ENCODE peak calls at places on chromosomes 16 and 17, in five cellular contexts. One of them, this sample, is unnamed.

GRCh38 chr16:4625617-4626159 is 1.1 kb downstream of the MGRN1 start:
- DNase-seq in ascending aorta: no peak
- DNase-seq in OCI-LY7: no peak
- DNase-seq in SK-N-SH: no peak
- DNase-seq in fibroblast of pulmonary artery: no peak
- DNase-seq in this sample: no peak

GRCh38 chr17:82391496-82392066 is 20.0 kb downstream of the UTS2R start:
- DNase-seq in ascending aorta: no peak
- DNase-seq in OCI-LY7: no peak
- DNase-seq in SK-N-SH: no peak
- DNase-seq in fibroblast of pulmonary artery: no peak
- DNase-seq in this sample: no peak

GRCh38 chr16:87560428-87561199 is 41.7 kb upstream of the JPH3 start:
- DNase-seq in ascending aorta: no peak
- DNase-seq in OCI-LY7: peak
- DNase-seq in SK-N-SH: peak
- DNase-seq in fibroblast of pulmonary artery: no peak
- DNase-seq in this sample: no peak

GRCh38 chr17:20059728-20060188 is 50.6 kb downstream of the SPECC1 start:
- DNase-seq in ascending aorta: no peak
- DNase-seq in OCI-LY7: no peak
- DNase-seq in SK-N-SH: no peak
- DNase-seq in fibroblast of pulmonary artery: peak
- DNase-seq in this sample: no peak

GRCh38 chr17:18991531-18992315 is 12.8 kb downstream of the FAM83G start:
- DNase-seq in ascending aorta: no peak
- DNase-seq in OCI-LY7: no peak
- DNase-seq in SK-N-SH: no peak
- DNase-seq in fibroblast of pulmonary artery: no peak
- DNase-seq in this sample: no peak

GRCh38 chr17:28725166-28725659 is 820 bp downstream of the TLCD1 start:
- DNase-seq in ascending aorta: no peak
- DNase-seq in OCI-LY7: peak
- DNase-seq in SK-N-SH: no peak
- DNase-seq in fibroblast of pulmonary artery: peak
- DNase-seq in this sample: peak

GRCh38 chr17:17886253-17886652 is 49.5 kb upstream of the SREBF1 start:
- DNase-seq in ascending aorta: no peak
- DNase-seq in OCI-LY7: peak
- DNase-seq in SK-N-SH: no peak
- DNase-seq in fibroblast of pulmonary artery: no peak
- DNase-seq in this sample: no peak

GRCh38 chr16:55370762-55371482 is 46.9 kb downstream of the IRX6 start:
- DNase-seq in ascending aorta: peak
- DNase-seq in OCI-LY7: no peak
- DNase-seq in SK-N-SH: peak
- DNase-seq in fibroblast of pulmonary artery: peak
- DNase-seq in this sample: no peak

GRCh38 chr16:27495191-27495590 is 54.5 kb downstream of the GTF3C1 start:
- DNase-seq in ascending aorta: no peak
- DNase-seq in OCI-LY7: no peak
- DNase-seq in SK-N-SH: no peak
- DNase-seq in fibroblast of pulmonary artery: peak
- DNase-seq in this sample: no peak

GRCh38 chr16:88264641-88265285 is 118.0 kb upstream of the ZNF469 start:
- DNase-seq in ascending aorta: peak
- DNase-seq in OCI-LY7: no peak
- DNase-seq in SK-N-SH: no peak
- DNase-seq in fibroblast of pulmonary artery: peak
- DNase-seq in this sample: peak

GRCh38 chr17:20154601-20155000 is 145.4 kb downstream of the SPECC1 start:
- DNase-seq in ascending aorta: no peak
- DNase-seq in OCI-LY7: no peak
- DNase-seq in SK-N-SH: no peak
- DNase-seq in fibroblast of pulmonary artery: no peak
- DNase-seq in this sample: no peak

GRCh38 chr16:543301-544164 is 16.0 kb downstream of the CAPN15 start:
- DNase-seq in ascending aorta: no peak
- DNase-seq in OCI-LY7: no peak
- DNase-seq in SK-N-SH: peak
- DNase-seq in fibroblast of pulmonary artery: no peak
- DNase-seq in this sample: no peak

GRCh38 chr16:27181020-27181419 is 22.3 kb upstream of the KDM8 start:
- DNase-seq in ascending aorta: no peak
- DNase-seq in OCI-LY7: peak
- DNase-seq in SK-N-SH: peak
- DNase-seq in fibroblast of pulmonary artery: no peak
- DNase-seq in this sample: no peak

GRCh38 chr16:10114411-10114810 is 67.8 kb downstream of the GRIN2A start:
- DNase-seq in ascending aorta: no peak
- DNase-seq in OCI-LY7: no peak
- DNase-seq in SK-N-SH: no peak
- DNase-seq in fibroblast of pulmonary artery: no peak
- DNase-seq in this sample: no peak

GRCh38 chr17:76924345-76925332 is 56.4 kb downstream of the MGAT5B start:
- DNase-seq in ascending aorta: no peak
- DNase-seq in OCI-LY7: no peak
- DNase-seq in SK-N-SH: peak
- DNase-seq in fibroblast of pulmonary artery: no peak
- DNase-seq in this sample: no peak

GRCh38 chr17:9878361-9878760 is 26.7 kb downstream of the RCVRN start:
- DNase-seq in ascending aorta: no peak
- DNase-seq in OCI-LY7: no peak
- DNase-seq in SK-N-SH: no peak
- DNase-seq in fibroblast of pulmonary artery: no peak
- DNase-seq in this sample: no peak

GRCh38 chr17:73135774-73136173 is 29.0 kb upstream of the SSTR2 start:
- DNase-seq in ascending aorta: no peak
- DNase-seq in OCI-LY7: no peak
- DNase-seq in SK-N-SH: no peak
- DNase-seq in fibroblast of pulmonary artery: no peak
- DNase-seq in this sample: no peak

GRCh38 chr17:78822552-78822951 is 18.1 kb downstream of the USP36 start:
- DNase-seq in ascending aorta: no peak
- DNase-seq in OCI-LY7: no peak
- DNase-seq in SK-N-SH: peak
- DNase-seq in fibroblast of pulmonary artery: peak
- DNase-seq in this sample: no peak

GRCh38 chr17:27442702-27443101 is 13.5 kb upstream of the KSR1 start:
- DNase-seq in ascending aorta: no peak
- DNase-seq in OCI-LY7: no peak
- DNase-seq in SK-N-SH: no peak
- DNase-seq in fibroblast of pulmonary artery: no peak
- DNase-seq in this sample: no peak

GRCh38 chr17:81018044-81018802 is 16.7 kb upstream of the BAIAP2 start:
- DNase-seq in ascending aorta: no peak
- DNase-seq in OCI-LY7: no peak
- DNase-seq in SK-N-SH: no peak
- DNase-seq in fibroblast of pulmonary artery: peak
- DNase-seq in this sample: no peak

GRCh38 chr16:8047711-8048110 is 542.6 kb downstream of the TMEM114 start:
- DNase-seq in ascending aorta: no peak
- DNase-seq in OCI-LY7: no peak
- DNase-seq in SK-N-SH: no peak
- DNase-seq in fibroblast of pulmonary artery: no peak
- DNase-seq in this sample: no peak

DNA sequence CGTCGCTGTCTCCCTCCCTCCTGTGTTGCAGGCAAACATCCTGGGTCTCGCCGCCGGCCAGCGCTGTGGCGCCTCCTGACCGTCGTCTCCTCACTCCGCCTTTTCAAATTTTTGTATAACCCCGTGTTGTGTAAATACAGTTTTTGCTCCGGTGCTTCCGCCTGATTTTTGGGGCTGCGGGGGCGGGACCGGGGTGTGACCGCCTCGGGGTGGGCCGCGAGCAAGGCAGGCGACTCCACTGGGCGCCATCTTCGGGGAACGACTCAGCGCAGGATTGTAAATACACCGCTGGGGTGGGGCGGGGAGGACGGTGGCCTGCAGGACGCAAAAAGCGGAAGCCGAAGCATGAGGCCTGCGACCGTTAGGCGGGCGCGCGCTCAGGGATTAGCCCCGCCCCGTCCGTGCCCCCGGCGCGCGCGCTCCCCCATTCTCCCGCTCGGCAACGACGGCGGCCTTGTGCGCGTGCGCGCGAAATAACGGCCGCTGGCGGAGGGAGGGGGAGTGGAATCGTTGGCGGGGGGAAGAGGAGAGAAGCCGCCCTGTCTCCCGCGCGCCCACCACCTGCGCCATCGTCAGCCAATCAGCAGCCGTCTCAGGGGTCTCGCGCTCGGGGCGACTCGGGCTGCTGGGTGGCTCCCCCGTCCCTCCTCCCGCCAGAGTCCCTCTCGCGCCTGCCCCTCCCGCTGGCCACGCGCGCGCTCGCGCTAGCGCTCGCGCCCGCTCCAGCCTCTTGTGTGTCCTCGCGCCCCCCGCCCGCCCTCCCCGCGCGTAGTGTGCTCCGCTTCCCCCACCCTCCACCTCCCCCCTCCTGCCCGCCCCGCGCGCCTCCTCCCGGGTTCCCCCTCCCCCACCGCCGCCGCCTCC is 865 bp upstream of the MAZ start:
- DNase-seq in ascending aorta: peak
- DNase-seq in OCI-LY7: peak
- DNase-seq in SK-N-SH: peak
- DNase-seq in fibroblast of pulmonary artery: peak
- DNase-seq in this sample: peak
- TF ChIP-seq CTCF in ascending aorta: peak
- TF ChIP-seq CTCF in OCI-LY7: no peak
- TF ChIP-seq CTCF in SK-N-SH: no peak
- TF ChIP-seq CTCF in fibroblast of pulmonary artery: no peak
- TF ChIP-seq CTCF in this sample: no peak

DNA sequence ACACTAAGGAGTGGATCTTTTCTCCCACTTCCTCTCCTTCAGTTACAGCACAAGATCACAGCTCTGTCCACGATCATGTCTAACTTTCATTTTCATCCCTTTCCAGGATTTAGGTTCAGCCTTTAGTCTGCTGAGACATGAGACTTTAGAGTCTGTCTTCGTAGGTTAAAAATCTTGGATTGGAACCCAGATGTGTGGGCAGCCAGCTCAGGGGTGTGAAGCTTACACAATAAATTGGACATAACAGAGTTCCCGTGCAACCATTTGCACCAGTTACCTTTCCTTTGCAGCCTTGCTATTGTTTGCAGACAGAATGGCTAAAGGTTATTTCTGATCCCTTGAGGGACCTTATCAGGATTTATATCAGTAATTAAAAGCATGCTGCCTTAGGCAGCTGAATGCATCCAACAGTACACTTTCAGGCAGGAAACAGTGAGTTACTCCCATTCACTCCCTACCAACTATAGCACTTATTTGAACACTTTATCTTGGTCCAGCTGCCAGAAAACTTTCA is 87.4 kb downstream of the TMEM100 start:
- DNase-seq in ascending aorta: no peak
- DNase-seq in OCI-LY7: no peak
- DNase-seq in SK-N-SH: peak
- DNase-seq in fibroblast of pulmonary artery: peak
- DNase-seq in this sample: no peak
- H3K4me3 ChIP-seq in ascending aorta: no peak
- H3K4me3 ChIP-seq in OCI-LY7: no peak
- H3K4me3 ChIP-seq in SK-N-SH: peak
- H3K4me3 ChIP-seq in fibroblast of pulmonary artery: peak
- H3K4me3 ChIP-seq in this sample: no peak

GRCh38 chr16:85027968-85028637 is 508 bp downstream of the KIAA0513 start:
- DNase-seq in ascending aorta: no peak
- DNase-seq in OCI-LY7: peak
- DNase-seq in SK-N-SH: no peak
- DNase-seq in fibroblast of pulmonary artery: no peak
- DNase-seq in this sample: no peak
- TF ChIP-seq CTCF in ascending aorta: peak
- TF ChIP-seq CTCF in OCI-LY7: peak
- TF ChIP-seq CTCF in SK-N-SH: peak
- TF ChIP-seq CTCF in fibroblast of pulmonary artery: no peak
- TF ChIP-seq CTCF in this sample: peak

DNA sequence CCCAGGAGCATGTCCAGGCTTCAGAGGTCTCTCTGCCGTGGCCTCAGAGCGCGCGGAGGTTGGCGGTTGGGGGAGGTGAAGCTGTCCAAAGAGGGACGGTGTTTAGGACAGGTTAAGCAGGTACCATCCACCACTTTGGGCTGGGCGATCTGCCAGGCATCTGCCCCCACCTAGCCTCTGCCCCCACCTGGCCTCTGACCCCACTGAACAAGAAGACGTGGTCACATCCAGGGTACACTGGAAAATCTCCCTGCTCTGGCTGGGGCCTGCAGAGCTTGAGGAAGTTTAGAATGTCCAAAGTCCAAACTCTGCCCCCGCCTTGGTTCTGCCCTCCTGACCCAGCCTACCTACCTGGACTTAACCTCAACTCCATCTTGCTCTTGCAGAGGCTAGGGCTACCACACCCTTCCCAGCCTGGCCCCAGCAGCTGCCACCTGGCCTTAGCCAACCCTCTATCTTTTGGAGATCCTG is 1.6 kb downstream of the ITGA3 start:
- DNase-seq in ascending aorta: no peak
- DNase-seq in OCI-LY7: no peak
- DNase-seq in SK-N-SH: no peak
- DNase-seq in fibroblast of pulmonary artery: no peak
- DNase-seq in this sample: no peak
- H3K4me3 ChIP-seq in ascending aorta: peak
- H3K4me3 ChIP-seq in OCI-LY7: peak
- H3K4me3 ChIP-seq in SK-N-SH: peak
- H3K4me3 ChIP-seq in fibroblast of pulmonary artery: peak
- H3K4me3 ChIP-seq in this sample: peak

GRCh38 chr17:75695830-75696271 is 25.4 kb upstream of the ITGB4 start:
- DNase-seq in ascending aorta: no peak
- DNase-seq in OCI-LY7: no peak
- DNase-seq in SK-N-SH: no peak
- DNase-seq in fibroblast of pulmonary artery: no peak
- DNase-seq in this sample: no peak

GRCh38 chr17:75694536-75694935 is 26.7 kb upstream of the ITGB4 start:
- DNase-seq in ascending aorta: no peak
- DNase-seq in OCI-LY7: no peak
- DNase-seq in SK-N-SH: no peak
- DNase-seq in fibroblast of pulmonary artery: no peak
- DNase-seq in this sample: no peak

GRCh38 chr17:75692976-75693375 is 25.8 kb downstream of the SAP30BP start:
- DNase-seq in ascending aorta: no peak
- DNase-seq in OCI-LY7: no peak
- DNase-seq in SK-N-SH: no peak
- DNase-seq in fibroblast of pulmonary artery: no peak
- DNase-seq in this sample: no peak

GRCh38 chr17:75695141-75695829 is 26.0 kb upstream of the ITGB4 start:
- DNase-seq in ascending aorta: no peak
- DNase-seq in OCI-LY7: no peak
- DNase-seq in SK-N-SH: no peak
- DNase-seq in fibroblast of pulmonary artery: no peak
- DNase-seq in this sample: no peak

GRCh38 chr17:75693500-75694481 is 26.7 kb downstream of the SAP30BP start:
- DNase-seq in ascending aorta: peak
- DNase-seq in OCI-LY7: no peak
- DNase-seq in SK-N-SH: peak
- DNase-seq in fibroblast of pulmonary artery: peak
- DNase-seq in this sample: peak
- TF ChIP-seq CTCF in ascending aorta: no peak
- TF ChIP-seq CTCF in OCI-LY7: no peak
- TF ChIP-seq CTCF in SK-N-SH: peak
- TF ChIP-seq CTCF in fibroblast of pulmonary artery: no peak
- TF ChIP-seq CTCF in this sample: peak

This sample was measured in retinal pigment epithelial cell.